ENCODE peak calls at places on chromosome 17, in nine cellular contexts. F is Panc1; X is thoracic aorta; T is lung; K is astrocyte of the spinal cord; Y is CD8-positive, alpha-beta T cell; I is A549; G is cardiac muscle cell; R is progenitor cell of endocrine pancreas. H is an unnamed sample.
A peak's percentile ranks its signal among the peaks of the same experiment; 100 is the strongest.

GRCh38 chr17:7217113-7217987 is 2.3 kb downstream of the DLG4 start:
- DNase-seq in K (peak; percentile 81), G (peak; percentile 90), F (no peak), X (no peak), T (no peak), I (peak; percentile 76), R (no peak), Y (no peak), H (no peak)

GRCh38 chr17:79399610-79400144 is 211.2 kb downstream of the RBFOX3 start:
- DNase-seq in G (no peak), K (no peak), Y (no peak), F (no peak), T (no peak), R (no peak), I (no peak), X (no peak), H (no peak)

GRCh38 chr17:50169121-50169764 is 3.4 kb downstream of the SGCA start:
- DNase-seq in G (peak; percentile 80), I (peak; percentile 85), T (peak; percentile 52), X (no peak), Y (peak; percentile 37), F (peak; percentile 50), R (peak; percentile 56), K (peak; percentile 76), H (no peak)

GRCh38 chr17:14052886-14053615 is 16.3 kb upstream of the COX10 start:
- DNase-seq in F (no peak), T (no peak), Y (no peak), G (peak; percentile 52), K (peak; percentile 24), R (no peak), X (no peak), I (no peak), H (no peak)

GRCh38 chr17:45748911-45749310 is 35.2 kb upstream of the CRHR1 start:
- DNase-seq in R (no peak), T (no peak), Y (no peak), X (no peak), G (no peak), K (no peak), I (no peak), F (no peak), H (no peak)

GRCh38 chr17:80108321-80108971 is 7.1 kb downstream of the GAA start:
- DNase-seq in F (no peak), G (no peak), Y (no peak), T (no peak), K (no peak), X (no peak), I (no peak), R (no peak), H (no peak)

GRCh38 chr17:3925684-3926537 is 9.6 kb upstream of the P2RX1 start:
- DNase-seq in K (no peak), I (no peak), F (no peak), R (no peak), T (no peak), X (no peak), Y (no peak), G (no peak), H (no peak)

GRCh38 chr17:34672176-34672785 is 92.9 kb downstream of the TMEM132E start:
- DNase-seq in X (no peak), F (no peak), I (no peak), T (no peak), K (no peak), Y (no peak), G (no peak), R (peak; percentile 2), H (no peak)

GRCh38 chr17:57130708-57131461 is 45.8 kb downstream of the AKAP1 start:
- DNase-seq in G (peak; percentile 84), T (peak; percentile 85), F (peak; percentile 56), R (peak; percentile 76), I (peak; percentile 82), Y (peak; percentile 79), K (peak; percentile 69), X (peak; percentile 66), H (peak; percentile 82)

GRCh38 chr17:77045441-77046041 is 95.2 kb upstream of the SEC14L1 start:
- DNase-seq in I (peak; percentile 40), F (no peak), X (no peak), G (peak; percentile 10), T (no peak), K (peak; percentile 20), R (no peak), Y (no peak), H (no peak)

GRCh38 chr17:17565471-17566365 is 25.8 kb downstream of the PEMT start:
- DNase-seq in K (no peak), F (no peak), Y (no peak), G (no peak), R (no peak), I (no peak), X (no peak), T (no peak), H (no peak)

GRCh38 chr17:75517277-75517865 is 1.0 kb downstream of the TSEN54 start:
- DNase-seq in X (no peak), I (no peak), G (no peak), R (no peak), T (no peak), K (no peak), F (no peak), Y (no peak), H (no peak)

GRCh38 chr17:18362509-18363020 is 785 bp downstream of the SHMT1 start:
- DNase-seq in Y (no peak), R (no peak), I (peak; percentile 34), X (no peak), G (peak; percentile 57), F (no peak), K (peak; percentile 29), T (peak; percentile 79), H (no peak)

GRCh38 chr17:13047016-13047415 is 29.2 kb upstream of the ELAC2 start:
- DNase-seq in F (no peak), K (no peak), R (no peak), X (no peak), T (no peak), Y (no peak), G (no peak), I (no peak), H (no peak)

GRCh38 chr17:14206891-14207290 is 29.8 kb downstream of the CDRT15 start:
- DNase-seq in R (no peak), X (no peak), F (no peak), K (no peak), I (no peak), G (no peak), T (no peak), Y (no peak), H (no peak)

GRCh38 chr17:41777157-41777578 is 9.3 kb downstream of the JUP start:
- DNase-seq in X (no peak), K (no peak), G (no peak), I (peak; percentile 87), T (no peak), F (no peak), Y (no peak), R (no peak), H (no peak)
- TF ChIP-seq CTCF in X (peak; percentile 41), K (peak; percentile 24), G (peak; percentile 35), I (peak; percentile 28), T (no peak), F (no peak), Y (no peak), R (no peak), H (no peak)

GRCh38 chr17:8631554-8631877 is 991 bp upstream of the MYH10 start:
- DNase-seq in T (no peak), I (no peak), F (no peak), R (no peak), Y (no peak), K (peak; percentile 16), X (no peak), G (peak; percentile 30), H (no peak)

GRCh38 chr17:8628609-8629169 is 1.8 kb downstream of the MYH10 start:
- DNase-seq in I (no peak), Y (no peak), R (no peak), K (peak; percentile 21), T (no peak), F (no peak), X (no peak), G (peak; percentile 48), H (no peak)

GRCh38 chr17:8630802-8631553 is 453 bp upstream of the MYH10 start:
- DNase-seq in G (peak; percentile 100), X (peak; percentile 94), F (peak; percentile 74), R (peak; percentile 99), I (peak; percentile 100), Y (peak; percentile 73), T (peak; percentile 98), K (peak; percentile 100), H (peak; percentile 99)

GRCh38 chr17:8629371-8630226 is 926 bp downstream of the MYH10 start:
- DNase-seq in T (no peak), R (peak; percentile 36), K (peak; percentile 18), F (no peak), X (no peak), I (peak; percentile 17), G (peak; percentile 53), Y (no peak), H (no peak)

GRCh38 chr17:8630227-8630801 is at the start of gene MYH10:
- DNase-seq in T (no peak), Y (no peak), X (no peak), I (no peak), G (no peak), K (no peak), F (no peak), R (no peak), H (no peak)
- TF ChIP-seq CTCF in T (no peak), Y (no peak), X (peak; percentile 46), I (no peak), G (peak; percentile 20), K (peak; percentile 18), F (no peak), R (no peak), H (peak; percentile 45)

GRCh38 chr17:48021964-48022363 is 15.6 kb downstream of the COPZ2 start:
- DNase-seq in F (no peak), I (no peak), T (no peak), Y (no peak), R (no peak), X (no peak), K (no peak), G (no peak), H (no peak)

GRCh38 chr17:48022906-48023305 is 14.7 kb downstream of the COPZ2 start:
- DNase-seq in K (no peak), G (no peak), X (no peak), Y (no peak), I (peak; percentile 49), F (no peak), R (no peak), T (no peak), H (no peak)

GRCh38 chr17:48024149-48025039 is 13.2 kb downstream of the COPZ2 start:
- DNase-seq in X (no peak), K (no peak), I (peak; percentile 85), R (no peak), F (peak; percentile 54), G (peak; percentile 38), T (peak; percentile 84), Y (no peak), H (no peak)

GRCh38 chr17:48025040-48025903 is 12.3 kb downstream of the COPZ2 start:
- DNase-seq in T (peak; percentile 99), I (peak; percentile 98), K (peak; percentile 97), F (peak; percentile 82), X (peak; percentile 93), R (peak; percentile 96), G (peak; percentile 97), Y (peak; percentile 97), H (peak; percentile 98)

GRCh38 chr17:48023408-48024148 is 14.0 kb downstream of the COPZ2 start:
- DNase-seq in F (peak; percentile 20), Y (no peak), R (peak; percentile 63), T (peak; percentile 84), K (peak; percentile 59), I (peak; percentile 91), X (peak; percentile 71), G (peak; percentile 65), H (peak; percentile 83)
- TF ChIP-seq CTCF in F (peak; percentile 63), Y (no peak), R (peak; percentile 26), T (no peak), K (no peak), I (no peak), X (peak; percentile 59), G (peak; percentile 30), H (no peak)

GRCh38 chr17:43733956-43734355 is 24.6 kb downstream of the SOST start:
- DNase-seq in I (no peak), K (no peak), X (no peak), G (no peak), F (no peak), R (no peak), Y (no peak), T (no peak), H (no peak)
- TF ChIP-seq CTCF in I (no peak), K (no peak), X (no peak), G (no peak), F (no peak), R (no peak), Y (no peak), T (no peak), H (no peak)

H was measured in type B pancreatic cell.